ENCODE peak calls at places on chromosomes 7 and 10, in six cellular contexts. N is glutamatergic neuron; H is effector memory CD4-positive, alpha-beta T cell; L is HTR-8/SVneo; J is skeletal muscle cell; Y is NCI-H187. T is an unnamed sample.
A peak's percentile ranks its signal among the peaks of the same experiment; 100 is the strongest.

GRCh38 chr10:51698473-51699063 is 827 bp downstream of the CSTF2T start:
- DNase-seq in Y (no peak), J (no peak), L (no peak), H (no peak), N (no peak), T (no peak)

GRCh38 chr7:46508541-46508940 is 587.5 kb upstream of the IGFBP3 start:
- DNase-seq in N (no peak), L (no peak), Y (no peak), H (no peak), J (no peak), T (no peak)

GRCh38 chr10:5076615-5077014 is 17.6 kb upstream of the AKR1C3 start:
- DNase-seq in L (no peak), N (no peak), Y (no peak), J (no peak), H (no peak), T (peak; percentile 18)

GRCh38 chr10:101272229-101272868 is 43.1 kb upstream of the LBX1 start:
- DNase-seq in Y (peak; percentile 24), L (peak; percentile 82), J (no peak), H (peak; percentile 20), N (peak; percentile 85), T (peak; percentile 79)

GRCh38 chr7:91517408-91517807 is 253.2 kb downstream of the FZD1 start:
- DNase-seq in H (no peak), N (no peak), J (no peak), Y (no peak), L (no peak), T (no peak)

GRCh38 chr7:17103984-17104383 is 194.5 kb upstream of the AHR start:
- DNase-seq in J (no peak), L (no peak), N (no peak), H (no peak), Y (no peak), T (peak; percentile 19)

GRCh38 chr10:84424731-84425165 is 96.4 kb downstream of the CCSER2 start:
- DNase-seq in J (peak; percentile 90), H (no peak), L (peak; percentile 4), Y (no peak), N (no peak), T (peak; percentile 97)

GRCh38 chr10:1297566-1298301 is 241.5 kb downstream of the WDR37 start:
- DNase-seq in N (no peak), H (no peak), J (no peak), L (no peak), Y (no peak), T (no peak)

GRCh38 chr7:158549176-158549833 is 38.3 kb downstream of the PTPRN2 start:
- DNase-seq in L (no peak), J (no peak), N (peak; percentile 61), Y (no peak), H (no peak), T (peak; percentile 33)

T was measured in cardiac fibroblast.